ENCODE peak calls at places on chromosomes 1 and 21, in seven cellular contexts. N is IMR-90, D is astrocyte, B is upper lobe of right lung, E is foreskin fibroblast, V is heart right ventricle, K is cardiac muscle cell. G is an unnamed sample.
A peak's percentile ranks its signal among the peaks of the same experiment; 100 is the strongest.

GRCh38 chr1:45583666-45584350 is at the start of gene NASP:
- DNase-seq in V (peak; percentile 90), E (peak; percentile 90), K (peak; percentile 93), B (peak; percentile 93), N (peak; percentile 68), D (peak; percentile 51), G (peak; percentile 53)

GRCh38 chr1:112465122-112465521 is 43.6 kb upstream of the WNT2B start:
- DNase-seq in N (peak; percentile 64), K (no peak), E (peak; percentile 64), V (no peak), B (no peak), D (peak; percentile 47), G (no peak)

GRCh38 chr1:51850420-51851297 is 27.9 kb downstream of the NRDC start:
- DNase-seq in K (no peak), N (no peak), D (no peak), V (peak; percentile 10), E (no peak), B (no peak), G (no peak)

GRCh38 chr1:210378721-210379120 is 50.0 kb downstream of the HHAT start:
- DNase-seq in N (peak; percentile 39), K (no peak), D (peak; percentile 57), B (no peak), V (no peak), E (peak; percentile 30), G (no peak)

GRCh38 chr1:205709640-205710039 is 29.3 kb upstream of the SLC45A3 start:
- DNase-seq in N (no peak), V (no peak), K (no peak), D (no peak), E (no peak), B (no peak), G (no peak)

GRCh38 chr21:34897828-34898227 is 151.3 kb downstream of the RUNX1 start:
- DNase-seq in V (no peak), B (no peak), N (no peak), E (no peak), K (no peak), D (no peak), G (no peak)

GRCh38 chr21:38386967-38387366 is 111.3 kb downstream of the ERG start:
- DNase-seq in K (no peak), V (no peak), B (no peak), N (no peak), E (no peak), D (peak; percentile 26), G (no peak)

GRCh38 chr1:2204384-2205190 is 10.0 kb upstream of the FAAP20 start:
- DNase-seq in K (no peak), B (peak; percentile 91), N (peak; percentile 33), V (peak; percentile 86), E (peak; percentile 85), D (peak; percentile 38), G (no peak)

GRCh38 chr1:37717631-37718030 is 25.3 kb downstream of the CDCA8 start:
- DNase-seq in K (no peak), E (no peak), V (no peak), B (no peak), N (no peak), D (no peak), G (no peak)

DNA sequence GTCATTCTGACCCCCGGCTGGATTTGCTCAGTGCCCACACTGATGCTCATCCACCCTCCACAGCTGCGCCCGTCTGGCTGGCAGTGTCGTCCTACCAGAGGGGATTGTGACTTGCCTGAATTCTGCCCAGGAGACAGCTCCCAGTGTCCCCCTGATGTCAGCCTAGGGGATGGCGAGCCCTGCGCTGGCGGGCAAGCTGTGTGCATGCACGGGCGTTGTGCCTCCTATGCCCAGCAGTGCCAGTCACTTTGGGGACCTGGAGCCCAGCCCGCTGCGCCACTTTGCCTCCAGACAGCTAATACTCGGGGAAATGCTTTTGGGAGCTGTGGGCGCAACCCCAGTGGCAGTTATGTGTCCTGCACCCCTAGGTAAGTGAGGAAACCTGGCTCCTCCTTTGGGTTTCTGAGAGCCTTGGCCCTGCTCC is 5.7 kb upstream of the EFNA4 start:
- DNase-seq in V (no peak), N (no peak), D (no peak), K (no peak), B (no peak), E (no peak), G (no peak)
- TF ChIP-seq CTCF in V (no peak), N (no peak), D (peak; percentile 14), K (no peak), B (no peak), E (no peak), G (no peak)

GRCh38 chr1:99005142-99005491 is 456 bp upstream of the PLPPR5 start:
- DNase-seq in B (peak; percentile 55), E (peak; percentile 34), D (no peak), V (no peak), N (no peak), K (peak; percentile 41), G (no peak)
- H3K4me3 ChIP-seq in B (peak overlapping the region; percentile 21), E (peak overlapping the region; percentile 35), D (peak overlapping the region; percentile 57), V (peak overlapping the region; percentile 38), N (peak overlapping the region; percentile 24), K (peak overlapping the region; percentile 60), G (no peak overlapping the region)

GRCh38 chr1:41650176-41650519 is 165.7 kb upstream of the EDN2 start:
- DNase-seq in E (peak; percentile 20), K (no peak), N (no peak), V (peak; percentile 33), D (no peak), B (peak; percentile 75), G (no peak)

GRCh38 chr1:41653574-41653973 is 169.1 kb upstream of the EDN2 start:
- DNase-seq in E (no peak), K (no peak), B (no peak), N (no peak), D (no peak), V (no peak), G (no peak)

GRCh38 chr1:41655632-41656031 is 171.1 kb upstream of the EDN2 start:
- DNase-seq in B (no peak), D (no peak), N (no peak), K (no peak), E (no peak), V (no peak), G (no peak)

GRCh38 chr1:41649445-41650175 is 165.1 kb upstream of the EDN2 start:
- DNase-seq in K (no peak), E (no peak), B (no peak), V (no peak), D (no peak), N (no peak), G (no peak)

DNA sequence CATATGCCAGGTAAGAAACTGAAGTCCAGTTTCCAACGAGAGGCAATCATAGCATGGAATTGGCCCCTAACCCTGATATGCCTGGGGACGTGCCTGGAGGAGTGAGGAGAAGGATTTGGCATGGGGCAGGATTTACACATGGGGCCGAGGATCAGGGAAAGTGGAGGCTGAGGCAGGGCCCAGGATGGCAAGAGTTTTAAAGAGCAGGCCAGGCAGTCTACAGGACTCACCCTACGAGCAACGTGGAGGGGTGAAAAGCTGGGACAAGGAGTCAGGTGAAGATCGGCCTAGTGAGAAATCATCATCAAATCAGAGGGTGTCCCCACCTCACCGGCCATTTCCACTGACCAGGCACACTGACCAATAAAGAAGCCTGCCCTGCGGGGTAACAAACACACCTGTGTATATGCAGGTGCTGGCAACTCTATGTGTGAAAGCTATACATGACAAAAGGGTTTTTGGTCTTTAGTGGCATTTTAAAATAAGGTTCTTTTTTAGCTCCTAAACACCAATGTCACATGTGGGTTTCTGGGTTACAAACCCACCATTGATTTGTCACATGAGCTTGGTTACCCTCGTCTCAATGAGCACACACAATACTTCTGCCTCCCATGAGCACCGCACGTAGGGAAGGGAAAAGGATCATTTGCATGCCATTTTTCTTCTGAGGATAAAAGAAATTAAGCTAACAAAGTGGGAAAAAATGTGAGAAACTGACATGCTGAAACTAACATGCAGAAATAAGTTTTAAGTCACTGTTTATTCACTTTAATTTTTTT is 168.1 kb upstream of the EDN2 start:
- DNase-seq in V (no peak), N (no peak), D (no peak), B (no peak), E (no peak), K (no peak), G (no peak)
- TF ChIP-seq CTCF in V (no peak), N (no peak), D (no peak), B (no peak), E (no peak), K (no peak), G (no peak)

GRCh38 chr1:119007672-119008482 is 19.7 kb upstream of the TBX15 start:
- DNase-seq in E (no peak), N (no peak), V (no peak), D (no peak), K (no peak), B (no peak), G (no peak)
- H3K4me3 ChIP-seq in E (peak overlapping the region; percentile 3), N (no peak overlapping the region), V (peak overlapping the region; percentile 39), D (peak overlapping the region; percentile 43), K (peak overlapping the region; percentile 26), B (peak overlapping the region; percentile 30), G (no peak overlapping the region)